ENCODE peak calls at places on chromosomes 3 and 15, in five cellular contexts. E is AG08396; X is CD8-positive, alpha-beta T cell; T is CD8-positive, alpha-beta memory T cell; K is endothelial cell. Z is an unnamed sample.

GRCh38 chr3:5791558-5791957 is 604.1 kb downstream of the EDEM1 start:
- DNase-seq in E (no peak), X (no peak), T (no peak), K (no peak), Z (no peak)

GRCh38 chr15:83011271-83012037 is at the start of gene C15orf40:
- DNase-seq in E (peak), X (peak), T (peak), K (peak), Z (peak)

GRCh38 chr15:53036641-53037040 is 246.5 kb upstream of the ONECUT1 start:
- DNase-seq in E (no peak), X (no peak), T (no peak), K (no peak), Z (no peak)

GRCh38 chr15:40582726-40583246 is 11.3 kb upstream of the KNL1 start:
- DNase-seq in E (peak), X (no peak), T (no peak), K (no peak), Z (no peak)

GRCh38 chr3:158106773-158107461 is 697 bp upstream of the SHOX2 start:
- DNase-seq in E (no peak), X (no peak), T (no peak), K (peak), Z (no peak)

GRCh38 chr3:156050918-156051317 is 69.5 kb upstream of the KCNAB1 start:
- DNase-seq in E (no peak), X (no peak), T (no peak), K (no peak), Z (no peak)

GRCh38 chr3:46348811-46349482 is 5.0 kb upstream of the CCR2 start:
- DNase-seq in E (no peak), X (no peak), T (no peak), K (no peak), Z (no peak)

GRCh38 chr3:159583662-159584061 is 405.0 kb upstream of the IL12A start:
- DNase-seq in E (no peak), X (no peak), T (no peak), K (no peak), Z (no peak)

GRCh38 chr3:63295356-63295755 is 17.2 kb downstream of the SYNPR start:
- DNase-seq in E (no peak), X (no peak), T (no peak), K (no peak), Z (no peak)

GRCh38 chr3:114126461-114126860 is 52.4 kb downstream of the DRD3 start:
- DNase-seq in E (no peak), X (no peak), T (no peak), K (no peak), Z (no peak)

GRCh38 chr3:190322604-190323240 is 476 bp upstream of the CLDN1 start:
- DNase-seq in E (no peak), X (no peak), T (no peak), K (no peak), Z (peak)

GRCh38 chr15:50109086-50109987 is 9.7 kb downstream of the ATP8B4 start:
- DNase-seq in E (no peak), X (no peak), T (no peak), K (no peak), Z (no peak)

GRCh38 chr3:138916824-138917223 is 30.1 kb downstream of the FOXL2 start:
- DNase-seq in E (no peak), X (no peak), T (no peak), K (no peak), Z (no peak)

GRCh38 chr15:39367591-39367990 is 213.3 kb upstream of the THBS1 start:
- DNase-seq in E (no peak), X (no peak), T (no peak), K (no peak), Z (no peak)

GRCh38 chr3:170054204-170054603 is 16.4 kb downstream of the GPR160 start:
- DNase-seq in E (no peak), X (no peak), T (no peak), K (no peak), Z (no peak)

GRCh38 chr3:50971487-50971924 is 296.8 kb downstream of the DOCK3 start:
- DNase-seq in E (peak), X (peak), T (peak), K (peak), Z (peak)

GRCh38 chr3:107704477-107704876 is 181.7 kb downstream of the BBX start:
- DNase-seq in E (peak), X (no peak), T (no peak), K (no peak), Z (no peak)

GRCh38 chr3:14925729-14926591 is 21.4 kb upstream of the NR2C2 start:
- DNase-seq in E (peak), X (no peak), T (no peak), K (peak), Z (peak)

GRCh38 chr15:70791248-70791647 is 27.9 kb upstream of the UACA start:
- DNase-seq in E (no peak), X (no peak), T (no peak), K (no peak), Z (no peak)

GRCh38 chr3:61979645-61980430 is 393.5 kb downstream of the FEZF2 start:
- DNase-seq in E (no peak), X (no peak), T (no peak), K (no peak), Z (no peak)

GRCh38 chr3:176737480-176738147 is 459.7 kb downstream of the TBL1XR1 start:
- DNase-seq in E (no peak), X (no peak), T (no peak), K (no peak), Z (no peak)

GRCh38 chr3:50316657-50317242 is 5.8 kb downstream of the HYAL2 start:
- DNase-seq in E (no peak), X (peak), T (peak), K (no peak), Z (no peak)

GRCh38 chr3:123536153-123536895 is 48.5 kb downstream of the HACD2 start:
- DNase-seq in E (no peak), X (no peak), T (no peak), K (no peak), Z (no peak)

GRCh38 chr3:116815831-116816588 is 106.4 kb downstream of the TUSC7 start:
- DNase-seq in E (no peak), X (no peak), T (no peak), K (no peak), Z (no peak)

GRCh38 chr3:173708191-173708590 is 310.6 kb downstream of the NLGN1 start:
- DNase-seq in E (no peak), X (no peak), T (no peak), K (no peak), Z (no peak)

GRCh38 chr3:148175215-148175614 is 522.5 kb upstream of the AGTR1 start:
- DNase-seq in E (no peak), X (no peak), T (no peak), K (no peak), Z (no peak)

GRCh38 chr3:176842914-176843313 is 354.4 kb downstream of the TBL1XR1 start:
- DNase-seq in E (no peak), X (no peak), T (no peak), K (no peak), Z (no peak)

GRCh38 chr3:127613406-127613805 is 15.2 kb downstream of the MCM2 start:
- DNase-seq in E (peak), X (no peak), T (no peak), K (no peak), Z (no peak)

GRCh38 chr3:193928354-193929209 is 207.4 kb upstream of the HES1 start:
- DNase-seq in E (no peak), X (no peak), T (no peak), K (no peak), Z (peak)

GRCh38 chr3:13168391-13168790 is 95.2 kb upstream of the IQSEC1 start:
- DNase-seq in E (no peak), X (no peak), T (no peak), K (no peak), Z (no peak)

GRCh38 chr3:134373278-134373941 is 837 bp downstream of the AMOTL2 start:
- DNase-seq in E (peak), X (no peak), T (no peak), K (peak), Z (peak)

GRCh38 chr3:194686816-194687637 is 1.3 kb downstream of the FAM43A start:
- DNase-seq in E (peak), X (no peak), T (peak), K (peak), Z (no peak)

GRCh38 chr15:73748731-73749130 is 4.4 kb downstream of the INSYN1 start:
- DNase-seq in E (no peak), X (no peak), T (no peak), K (no peak), Z (no peak)